ENCODE peak calls at places on chromosomes 2 and 18, in ten cellular contexts. One of them, this sample, is unnamed.
A peak's percentile ranks its signal among the peaks of the same experiment; 100 is the strongest.

GRCh38 chr2:68837164-68837860 is 33.9 kb downstream of the BMP10 start:
- DNase-seq in OCI-LY7: peak; percentile 85
- DNase-seq in fibroblast of lung: peak; percentile 23
- DNase-seq in IMR-90: peak; percentile 27
- DNase-seq in astrocyte: no peak
- DNase-seq in neural progenitor cell: peak; percentile 80
- DNase-seq in GM23338: peak; percentile 86
- DNase-seq in neuronal stem cell: peak; percentile 47
- DNase-seq in DND-41: no peak
- DNase-seq in trophoblast cell: peak; percentile 67
- DNase-seq in this sample: peak; percentile 65

GRCh38 chr2:16722677-16723076 is 57.0 kb upstream of the CYRIA start:
- DNase-seq in OCI-LY7: no peak
- DNase-seq in fibroblast of lung: no peak
- DNase-seq in IMR-90: no peak
- DNase-seq in astrocyte: no peak
- DNase-seq in neural progenitor cell: peak; percentile 12
- DNase-seq in GM23338: peak; percentile 74
- DNase-seq in neuronal stem cell: no peak
- DNase-seq in DND-41: no peak
- DNase-seq in trophoblast cell: no peak
- DNase-seq in this sample: no peak

GRCh38 chr2:174587607-174588006 is 10.0 kb downstream of the WIPF1 start:
- DNase-seq in OCI-LY7: no peak
- DNase-seq in fibroblast of lung: no peak
- DNase-seq in IMR-90: no peak
- DNase-seq in astrocyte: no peak
- DNase-seq in neural progenitor cell: no peak
- DNase-seq in GM23338: no peak
- DNase-seq in neuronal stem cell: no peak
- DNase-seq in DND-41: no peak
- DNase-seq in trophoblast cell: no peak
- DNase-seq in this sample: no peak

GRCh38 chr2:9629222-9630000 is 1.4 kb downstream of the YWHAQ start:
- DNase-seq in OCI-LY7: no peak
- DNase-seq in fibroblast of lung: peak; percentile 62
- DNase-seq in IMR-90: peak; percentile 46
- DNase-seq in astrocyte: peak; percentile 49
- DNase-seq in neural progenitor cell: peak; percentile 43
- DNase-seq in GM23338: no peak
- DNase-seq in neuronal stem cell: peak; percentile 20
- DNase-seq in DND-41: peak; percentile 13
- DNase-seq in trophoblast cell: peak; percentile 32
- DNase-seq in this sample: peak; percentile 51

GRCh38 chr2:85063981-85064599 is 69.1 kb upstream of the TCF7L1 start:
- DNase-seq in OCI-LY7: no peak
- DNase-seq in fibroblast of lung: no peak
- DNase-seq in IMR-90: no peak
- DNase-seq in astrocyte: no peak
- DNase-seq in neural progenitor cell: no peak
- DNase-seq in GM23338: no peak
- DNase-seq in neuronal stem cell: no peak
- DNase-seq in DND-41: no peak
- DNase-seq in trophoblast cell: no peak
- DNase-seq in this sample: no peak

GRCh38 chr2:208254118-208254870 is 577 bp downstream of the IDH1 start:
- DNase-seq in OCI-LY7: peak; percentile 93
- DNase-seq in fibroblast of lung: peak; percentile 67
- DNase-seq in IMR-90: peak; percentile 66
- DNase-seq in astrocyte: peak; percentile 46
- DNase-seq in neural progenitor cell: peak; percentile 96
- DNase-seq in GM23338: peak; percentile 94
- DNase-seq in neuronal stem cell: peak; percentile 90
- DNase-seq in DND-41: peak; percentile 92
- DNase-seq in trophoblast cell: peak; percentile 71
- DNase-seq in this sample: peak; percentile 72

GRCh38 chr2:98773169-98773568 is 42.2 kb upstream of the MGAT4A start:
- DNase-seq in OCI-LY7: no peak
- DNase-seq in fibroblast of lung: no peak
- DNase-seq in IMR-90: no peak
- DNase-seq in astrocyte: no peak
- DNase-seq in neural progenitor cell: no peak
- DNase-seq in GM23338: no peak
- DNase-seq in neuronal stem cell: no peak
- DNase-seq in DND-41: no peak
- DNase-seq in trophoblast cell: no peak
- DNase-seq in this sample: no peak

GRCh38 chr2:171598713-171599319 is 76.5 kb downstream of the CYBRD1 start:
- DNase-seq in OCI-LY7: peak; percentile 82
- DNase-seq in fibroblast of lung: peak; percentile 63
- DNase-seq in IMR-90: peak; percentile 77
- DNase-seq in astrocyte: peak; percentile 52
- DNase-seq in neural progenitor cell: peak; percentile 87
- DNase-seq in GM23338: peak; percentile 86
- DNase-seq in neuronal stem cell: peak; percentile 36
- DNase-seq in DND-41: peak; percentile 57
- DNase-seq in trophoblast cell: peak; percentile 40
- DNase-seq in this sample: peak; percentile 75

GRCh38 chr2:80420530-80421208 is 116.1 kb upstream of the LRRTM1 start:
- DNase-seq in OCI-LY7: no peak
- DNase-seq in fibroblast of lung: no peak
- DNase-seq in IMR-90: no peak
- DNase-seq in astrocyte: no peak
- DNase-seq in neural progenitor cell: no peak
- DNase-seq in GM23338: no peak
- DNase-seq in neuronal stem cell: no peak
- DNase-seq in DND-41: no peak
- DNase-seq in trophoblast cell: no peak
- DNase-seq in this sample: no peak

GRCh38 chr2:10325278-10326145 is 22.8 kb downstream of the HPCAL1 start:
- DNase-seq in OCI-LY7: peak; percentile 87
- DNase-seq in fibroblast of lung: no peak
- DNase-seq in IMR-90: no peak
- DNase-seq in astrocyte: no peak
- DNase-seq in neural progenitor cell: no peak
- DNase-seq in GM23338: no peak
- DNase-seq in neuronal stem cell: no peak
- DNase-seq in DND-41: no peak
- DNase-seq in trophoblast cell: no peak
- DNase-seq in this sample: no peak

GRCh38 chr18:25453556-25454269 is 101.7 kb upstream of the ZNF521 start:
- DNase-seq in OCI-LY7: no peak
- DNase-seq in fibroblast of lung: peak; percentile 81
- DNase-seq in IMR-90: peak; percentile 79
- DNase-seq in astrocyte: peak; percentile 77
- DNase-seq in neural progenitor cell: no peak
- DNase-seq in GM23338: no peak
- DNase-seq in neuronal stem cell: no peak
- DNase-seq in DND-41: no peak
- DNase-seq in trophoblast cell: no peak
- DNase-seq in this sample: no peak

GRCh38 chr2:50515638-50516037 is 516.3 kb downstream of the NRXN1 start:
- DNase-seq in OCI-LY7: no peak
- DNase-seq in fibroblast of lung: no peak
- DNase-seq in IMR-90: no peak
- DNase-seq in astrocyte: no peak
- DNase-seq in neural progenitor cell: no peak
- DNase-seq in GM23338: no peak
- DNase-seq in neuronal stem cell: no peak
- DNase-seq in DND-41: no peak
- DNase-seq in trophoblast cell: no peak
- DNase-seq in this sample: no peak

GRCh38 chr2:233513953-233514655 is 52.5 kb downstream of the USP40 start:
- DNase-seq in OCI-LY7: peak; percentile 89
- DNase-seq in fibroblast of lung: no peak
- DNase-seq in IMR-90: no peak
- DNase-seq in astrocyte: no peak
- DNase-seq in neural progenitor cell: no peak
- DNase-seq in GM23338: no peak
- DNase-seq in neuronal stem cell: no peak
- DNase-seq in DND-41: no peak
- DNase-seq in trophoblast cell: no peak
- DNase-seq in this sample: no peak

GRCh38 chr2:229810786-229811185 is 96.4 kb upstream of the DNER start:
- DNase-seq in OCI-LY7: no peak
- DNase-seq in fibroblast of lung: no peak
- DNase-seq in IMR-90: peak; percentile 74
- DNase-seq in astrocyte: no peak
- DNase-seq in neural progenitor cell: no peak
- DNase-seq in GM23338: no peak
- DNase-seq in neuronal stem cell: no peak
- DNase-seq in DND-41: no peak
- DNase-seq in trophoblast cell: no peak
- DNase-seq in this sample: no peak

GRCh38 chr18:46067431-46068007 is 4.5 kb downstream of the PSTPIP2 start:
- DNase-seq in OCI-LY7: peak; percentile 8
- DNase-seq in fibroblast of lung: peak; percentile 55
- DNase-seq in IMR-90: peak; percentile 40
- DNase-seq in astrocyte: no peak
- DNase-seq in neural progenitor cell: no peak
- DNase-seq in GM23338: peak; percentile 16
- DNase-seq in neuronal stem cell: no peak
- DNase-seq in DND-41: no peak
- DNase-seq in trophoblast cell: no peak
- DNase-seq in this sample: peak; percentile 15

GRCh38 chr18:46062781-46063180 is 9.3 kb downstream of the PSTPIP2 start:
- DNase-seq in OCI-LY7: no peak
- DNase-seq in fibroblast of lung: no peak
- DNase-seq in IMR-90: no peak
- DNase-seq in astrocyte: no peak
- DNase-seq in neural progenitor cell: no peak
- DNase-seq in GM23338: no peak
- DNase-seq in neuronal stem cell: no peak
- DNase-seq in DND-41: no peak
- DNase-seq in trophoblast cell: peak; percentile 82
- DNase-seq in this sample: no peak

GRCh38 chr18:46061387-46061786 is 10.7 kb downstream of the PSTPIP2 start:
- DNase-seq in OCI-LY7: no peak
- DNase-seq in fibroblast of lung: no peak
- DNase-seq in IMR-90: no peak
- DNase-seq in astrocyte: no peak
- DNase-seq in neural progenitor cell: no peak
- DNase-seq in GM23338: no peak
- DNase-seq in neuronal stem cell: no peak
- DNase-seq in DND-41: no peak
- DNase-seq in trophoblast cell: no peak
- DNase-seq in this sample: no peak

GRCh38 chr18:46060359-46060841 is 11.7 kb downstream of the PSTPIP2 start:
- DNase-seq in OCI-LY7: no peak
- DNase-seq in fibroblast of lung: no peak
- DNase-seq in IMR-90: no peak
- DNase-seq in astrocyte: no peak
- DNase-seq in neural progenitor cell: no peak
- DNase-seq in GM23338: no peak
- DNase-seq in neuronal stem cell: no peak
- DNase-seq in DND-41: no peak
- DNase-seq in trophoblast cell: no peak
- DNase-seq in this sample: no peak

DNA sequence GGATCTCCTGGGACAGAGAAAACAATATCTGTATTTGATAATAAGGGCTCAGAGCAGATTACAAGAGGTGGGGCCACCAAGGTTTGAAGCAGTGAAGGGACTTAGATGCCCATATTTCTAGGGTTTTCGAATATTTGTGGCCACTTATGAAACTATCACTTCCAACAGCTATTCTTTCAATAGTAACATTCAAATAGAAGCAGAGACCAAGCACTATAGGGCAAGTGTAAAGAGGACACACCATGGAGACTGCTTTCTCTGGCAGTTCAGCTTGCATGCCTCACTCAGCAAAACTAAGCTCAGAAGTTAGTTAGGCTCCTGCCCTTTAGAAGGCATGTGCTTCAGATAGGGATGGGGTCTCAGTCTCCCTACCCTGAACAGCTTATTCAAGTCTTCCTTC is 10.3 kb downstream of the PSTPIP2 start:
- DNase-seq in OCI-LY7: no peak
- DNase-seq in fibroblast of lung: no peak
- DNase-seq in IMR-90: no peak
- DNase-seq in astrocyte: no peak
- DNase-seq in neural progenitor cell: no peak
- DNase-seq in GM23338: no peak
- DNase-seq in neuronal stem cell: no peak
- DNase-seq in DND-41: no peak
- DNase-seq in trophoblast cell: no peak
- DNase-seq in this sample: no peak
- H3K27ac ChIP-seq in OCI-LY7: no peak overlapping the region
- H3K27ac ChIP-seq in fibroblast of lung: no peak overlapping the region
- H3K27ac ChIP-seq in IMR-90: no peak overlapping the region
- H3K27ac ChIP-seq in astrocyte: no peak overlapping the region
- H3K27ac ChIP-seq in neural progenitor cell: no peak overlapping the region
- H3K27ac ChIP-seq in GM23338: no peak overlapping the region
- H3K27ac ChIP-seq in neuronal stem cell: no peak overlapping the region
- H3K27ac ChIP-seq in DND-41: no peak overlapping the region
- H3K27ac ChIP-seq in trophoblast cell: peak overlapping the region; percentile 61
- H3K27ac ChIP-seq in this sample: no peak overlapping the region

GRCh38 chr2:37350034-37350433 is 5.6 kb downstream of the QPCT start:
- DNase-seq in OCI-LY7: peak; percentile 63
- DNase-seq in fibroblast of lung: no peak
- DNase-seq in IMR-90: no peak
- DNase-seq in astrocyte: no peak
- DNase-seq in neural progenitor cell: no peak
- DNase-seq in GM23338: peak; percentile 18
- DNase-seq in neuronal stem cell: no peak
- DNase-seq in DND-41: no peak
- DNase-seq in trophoblast cell: no peak
- DNase-seq in this sample: peak; percentile 26
- H2AFZ ChIP-seq in OCI-LY7: peak overlapping the region; percentile 79
- H2AFZ ChIP-seq in fibroblast of lung: no peak overlapping the region
- H2AFZ ChIP-seq in IMR-90: no peak overlapping the region
- H2AFZ ChIP-seq in astrocyte: no peak overlapping the region
- H2AFZ ChIP-seq in neural progenitor cell: peak overlapping the region; percentile 50
- H2AFZ ChIP-seq in GM23338: peak overlapping the region; percentile 21
- H2AFZ ChIP-seq in neuronal stem cell: peak overlapping the region; percentile 13
- H2AFZ ChIP-seq in DND-41: no peak overlapping the region
- H2AFZ ChIP-seq in trophoblast cell: no peak overlapping the region
- H2AFZ ChIP-seq in this sample: no peak overlapping the region

GRCh38 chr18:23662309-23663263 is at the start of gene ANKRD29:
- DNase-seq in OCI-LY7: no peak
- DNase-seq in fibroblast of lung: peak; percentile 50
- DNase-seq in IMR-90: no peak
- DNase-seq in astrocyte: peak; percentile 22
- DNase-seq in neural progenitor cell: peak; percentile 81
- DNase-seq in GM23338: peak; percentile 69
- DNase-seq in neuronal stem cell: peak; percentile 36
- DNase-seq in DND-41: peak; percentile 46
- DNase-seq in trophoblast cell: no peak
- DNase-seq in this sample: peak; percentile 65
- H3K27ac ChIP-seq in OCI-LY7: no peak within 1 kb of the TSS
- H3K27ac ChIP-seq in fibroblast of lung: no peak within 1 kb of the TSS
- H3K27ac ChIP-seq in IMR-90: no peak within 1 kb of the TSS
- H3K27ac ChIP-seq in astrocyte: no peak within 1 kb of the TSS
- H3K27ac ChIP-seq in neural progenitor cell: no peak within 1 kb of the TSS
- H3K27ac ChIP-seq in GM23338: no peak within 1 kb of the TSS
- H3K27ac ChIP-seq in neuronal stem cell: no peak within 1 kb of the TSS
- H3K27ac ChIP-seq in DND-41: no peak within 1 kb of the TSS
- H3K27ac ChIP-seq in trophoblast cell: no peak within 1 kb of the TSS
- H3K27ac ChIP-seq in this sample: peak within 1 kb of the TSS; percentile 26

DNA sequence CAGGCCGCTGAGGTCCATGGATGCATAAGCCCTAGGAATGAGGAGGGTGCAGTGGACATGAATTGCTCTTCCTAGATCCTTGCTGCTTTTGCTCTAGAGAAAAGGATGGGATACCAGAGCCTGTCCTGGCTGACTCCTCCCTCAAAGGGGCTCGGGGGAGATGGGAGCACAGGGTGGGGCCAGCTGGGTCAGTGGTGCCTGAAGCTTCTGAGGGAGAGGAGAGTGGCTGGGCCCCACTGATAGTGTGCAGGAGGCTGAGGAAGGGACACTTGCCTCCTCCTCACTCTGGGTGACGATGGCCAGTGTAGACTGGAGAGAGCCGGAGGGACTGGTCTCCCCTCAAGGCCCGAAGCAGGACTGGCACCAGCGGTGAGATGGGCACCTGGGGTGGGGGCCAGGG is at the start of gene NT5DC4:
- DNase-seq in OCI-LY7: no peak
- DNase-seq in fibroblast of lung: no peak
- DNase-seq in IMR-90: no peak
- DNase-seq in astrocyte: no peak
- DNase-seq in neural progenitor cell: no peak
- DNase-seq in GM23338: no peak
- DNase-seq in neuronal stem cell: no peak
- DNase-seq in DND-41: no peak
- DNase-seq in trophoblast cell: no peak
- DNase-seq in this sample: no peak
- H2AFZ ChIP-seq in OCI-LY7: no peak within 1 kb of the TSS
- H2AFZ ChIP-seq in fibroblast of lung: no peak within 1 kb of the TSS
- H2AFZ ChIP-seq in IMR-90: no peak within 1 kb of the TSS
- H2AFZ ChIP-seq in astrocyte: no peak within 1 kb of the TSS
- H2AFZ ChIP-seq in neural progenitor cell: no peak within 1 kb of the TSS
- H2AFZ ChIP-seq in GM23338: no peak within 1 kb of the TSS
- H2AFZ ChIP-seq in neuronal stem cell: no peak within 1 kb of the TSS
- H2AFZ ChIP-seq in DND-41: no peak within 1 kb of the TSS
- H2AFZ ChIP-seq in trophoblast cell: no peak within 1 kb of the TSS
- H2AFZ ChIP-seq in this sample: no peak within 1 kb of the TSS